ENCODE peak calls at places on chromosomes 12 and 14, in six cellular contexts. X is GM04504, P is left cardiac atrium, Y is ELF-1, T is Right ventricle myocardium inferior, C is lung. M is an unnamed sample.

GRCh38 chr12:716506-716905 is 35.9 kb upstream of the WNK1 start:
- DNase-seq in X (no peak), P (peak), Y (no peak), T (no peak), C (no peak), M (no peak)

GRCh38 chr12:45407967-45408743 is 192.3 kb downstream of the ANO6 start:
- DNase-seq in X (no peak), P (no peak), Y (no peak), T (no peak), C (no peak), M (no peak)

GRCh38 chr12:45518516-45519235 is 210.8 kb upstream of the ARID2 start:
- DNase-seq in X (no peak), P (no peak), Y (no peak), T (no peak), C (no peak), M (no peak)

GRCh38 chr14:85487215-85487614 is 42.7 kb upstream of the FLRT2 start:
- DNase-seq in X (peak), P (no peak), Y (no peak), T (no peak), C (no peak), M (peak)

GRCh38 chr14:88535149-88535548 is 19.7 kb downstream of the PTPN21 start:
- DNase-seq in X (no peak), P (no peak), Y (peak), T (no peak), C (no peak), M (no peak)

GRCh38 chr12:107411792-107412535 is 273.6 kb upstream of the PWP1 start:
- DNase-seq in X (peak), P (no peak), Y (no peak), T (no peak), C (no peak), M (peak)

GRCh38 chr14:32343926-32344430 is 14.9 kb downstream of the AKAP6 start:
- DNase-seq in X (no peak), P (no peak), Y (no peak), T (no peak), C (no peak), M (no peak)

GRCh38 chr12:12476836-12477531 is 85.7 kb downstream of the DUSP16 start:
- DNase-seq in X (no peak), P (no peak), Y (no peak), T (no peak), C (no peak), M (no peak)

M was measured in GM04503.